ENCODE peak calls at places on chromosomes 12 and 14, in seven cellular contexts. X is K562, L is HepG2, J is GM12892, B is SK-N-SH, A is GM12878, N is H1. C is an unnamed sample.
A peak's percentile ranks its signal among the peaks of the same experiment; 100 is the strongest.

GRCh38 chr12:65911321-65911720 is 87.0 kb downstream of the HMGA2 start:
- DNase-seq in X (no peak), L (no peak), J (no peak), B (no peak), A (no peak), N (no peak), C (no peak)

GRCh38 chr12:76010732-76011458 is 20.7 kb downstream of the PHLDA1 start:
- DNase-seq in X (no peak), L (peak; percentile 81), J (no peak), B (no peak), A (no peak), N (no peak), C (no peak)

GRCh38 chr12:638948-639557 is 24.2 kb downstream of the NINJ2 start:
- DNase-seq in X (no peak), L (no peak), J (no peak), B (no peak), A (no peak), N (no peak), C (no peak)

GRCh38 chr14:39763402-39763890 is 331.2 kb upstream of the FBXO33 start:
- DNase-seq in X (no peak), L (no peak), J (no peak), B (no peak), A (peak; percentile 7), N (no peak), C (no peak)

GRCh38 chr12:49767333-49767732 is 26.0 kb downstream of the TMBIM6 start:
- DNase-seq in X (no peak), L (no peak), J (no peak), B (no peak), A (no peak), N (no peak), C (no peak)

GRCh38 chr14:105605501-105606304 is 79.3 kb downstream of the TMEM121 start:
- DNase-seq in X (no peak), L (no peak), J (no peak), B (no peak), A (no peak), N (no peak), C (no peak)

GRCh38 chr12:3106564-3106963 is 29.4 kb downstream of the TSPAN9 start:
- DNase-seq in X (no peak), L (no peak), J (no peak), B (no peak), A (no peak), N (no peak), C (no peak)

GRCh38 chr12:29681996-29682534 is 101.7 kb downstream of the TMTC1 start:
- DNase-seq in X (no peak), L (no peak), J (no peak), B (no peak), A (no peak), N (no peak), C (no peak)

GRCh38 chr14:40859065-40859464 is 747.6 kb upstream of the LRFN5 start:
- DNase-seq in X (no peak), L (no peak), J (no peak), B (no peak), A (no peak), N (no peak), C (no peak)

GRCh38 chr12:28057856-28058615 is 85.5 kb upstream of the PTHLH start:
- DNase-seq in X (no peak), L (no peak), J (no peak), B (no peak), A (peak; percentile 17), N (no peak), C (no peak)

GRCh38 chr12:96397756-96398421 is 2.4 kb downstream of the CDK17 start:
- DNase-seq in X (no peak), L (no peak), J (no peak), B (no peak), A (no peak), N (no peak), C (no peak)

GRCh38 chr12:57109207-57110160 is 1.7 kb downstream of the STAT6 start:
- DNase-seq in X (peak; percentile 3), L (no peak), J (peak; percentile 6), B (peak; percentile 3), A (no peak), N (no peak), C (no peak)

GRCh38 chr12:95118138-95118787 is 44.8 kb upstream of the NR2C1 start:
- DNase-seq in X (no peak), L (peak; percentile 62), J (no peak), B (no peak), A (no peak), N (no peak), C (no peak)

GRCh38 chr12:130506844-130507243 is 169.2 kb downstream of the PIWIL1 start:
- DNase-seq in X (peak; percentile 54), L (no peak), J (no peak), B (no peak), A (no peak), N (no peak), C (no peak)

GRCh38 chr14:20412422-20412821 is 879 bp downstream of the TEP1 start:
- DNase-seq in X (no peak), L (no peak), J (no peak), B (no peak), A (peak; percentile 39), N (no peak), C (no peak)

GRCh38 chr12:94200069-94200468 is 51.7 kb downstream of the PLXNC1 start:
- DNase-seq in X (no peak), L (peak; percentile 76), J (no peak), B (no peak), A (no peak), N (no peak), C (no peak)

GRCh38 chr12:75650989-75651695 is 139.7 kb upstream of the KRR1 start:
- DNase-seq in X (no peak), L (no peak), J (no peak), B (peak; percentile 7), A (no peak), N (no peak), C (no peak)

GRCh38 chr12:15540025-15540424 is 217.7 kb downstream of the PTPRO start:
- DNase-seq in X (no peak), L (no peak), J (no peak), B (no peak), A (no peak), N (no peak), C (no peak)

DNA sequence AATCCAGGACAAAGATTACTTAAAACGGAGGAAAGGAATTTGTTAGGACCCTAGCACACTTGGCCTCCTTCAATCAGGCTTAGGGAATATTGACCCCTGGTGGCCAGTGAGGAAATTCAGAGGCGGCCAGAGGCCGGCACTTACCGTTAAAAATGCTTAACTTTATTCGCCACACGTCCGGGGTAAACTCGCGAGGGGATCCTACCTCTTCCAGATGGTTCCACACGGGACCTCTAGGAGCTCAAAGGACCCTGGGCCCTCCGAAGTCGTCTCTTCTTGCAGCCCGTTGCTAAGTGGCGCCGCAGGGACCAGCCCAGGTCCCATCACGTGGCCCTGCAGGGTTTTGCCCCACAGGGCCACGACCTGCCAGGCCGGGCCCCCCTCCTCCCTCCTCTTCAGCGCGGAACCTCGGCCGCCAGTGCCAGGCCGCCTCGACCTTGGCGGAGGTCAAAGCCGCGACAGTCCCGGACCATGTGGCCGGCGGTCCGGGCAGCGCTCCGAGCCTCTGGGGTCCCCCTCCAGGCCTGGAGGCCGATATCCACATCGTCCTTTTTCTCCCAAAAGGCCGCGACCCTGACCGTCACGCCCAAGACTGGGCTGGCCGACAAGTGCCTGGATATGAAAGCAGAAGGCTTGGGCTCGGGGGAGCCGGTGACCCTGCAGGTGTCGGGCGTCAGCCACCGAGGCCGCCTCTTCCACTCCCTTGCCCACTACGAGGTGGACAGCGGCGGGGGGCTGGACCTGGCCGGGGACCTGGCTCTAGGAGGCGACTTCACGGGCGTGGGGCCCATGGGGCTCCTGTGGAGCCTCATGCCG is 11.1 kb upstream of the DNAL1 start:
- DNase-seq in X (peak; percentile 38), L (peak; percentile 59), J (peak; percentile 49), B (peak; percentile 82), A (peak; percentile 48), N (no peak), C (peak; percentile 47)
- TF ChIP-seq TAF1 in X (no peak), L (no peak), J (no peak), B (no peak), A (no peak), N (no peak), C (no peak)

GRCh38 chr14:64649383-64649998 is 54.7 kb upstream of the PLEKHG3 start:
- DNase-seq in X (no peak), L (no peak), J (no peak), B (no peak), A (no peak), N (no peak), C (no peak)
- TF ChIP-seq POLR2AphosphoS5 in X (no peak), L (no peak), J (no peak), B (no peak), A (no peak), N (no peak), C (no peak)

GRCh38 chr14:34331728-34332623 is 130.1 kb downstream of the SPTSSA start:
- DNase-seq in X (peak; percentile 44), L (peak; percentile 95), J (peak; percentile 19), B (peak; percentile 68), A (peak; percentile 80), N (peak; percentile 29), C (no peak)
- TF ChIP-seq TAF1 in X (no peak), L (peak; percentile 74), J (no peak), B (no peak), A (no peak), N (no peak), C (no peak)

GRCh38 chr12:132083731-132084641 is 60.1 kb downstream of the DDX51 start:
- DNase-seq in X (peak; percentile 100), L (peak; percentile 91), J (peak; percentile 99), B (peak; percentile 100), A (peak; percentile 50), N (peak; percentile 78), C (peak; percentile 99)
- TF ChIP-seq POLR2AphosphoS5 in X (peak; percentile 87), L (peak; percentile 73), J (peak; percentile 89), B (peak; percentile 79), A (peak; percentile 91), N (peak; percentile 82), C (peak; percentile 93)

GRCh38 chr12:109617496-109617895 is 43.9 kb downstream of the MVK start:
- DNase-seq in X (no peak), L (no peak), J (no peak), B (no peak), A (no peak), N (no peak), C (no peak)
- TF ChIP-seq TAF1 in X (no peak), L (no peak), J (no peak), B (no peak), A (no peak), N (no peak), C (no peak)

DNA sequence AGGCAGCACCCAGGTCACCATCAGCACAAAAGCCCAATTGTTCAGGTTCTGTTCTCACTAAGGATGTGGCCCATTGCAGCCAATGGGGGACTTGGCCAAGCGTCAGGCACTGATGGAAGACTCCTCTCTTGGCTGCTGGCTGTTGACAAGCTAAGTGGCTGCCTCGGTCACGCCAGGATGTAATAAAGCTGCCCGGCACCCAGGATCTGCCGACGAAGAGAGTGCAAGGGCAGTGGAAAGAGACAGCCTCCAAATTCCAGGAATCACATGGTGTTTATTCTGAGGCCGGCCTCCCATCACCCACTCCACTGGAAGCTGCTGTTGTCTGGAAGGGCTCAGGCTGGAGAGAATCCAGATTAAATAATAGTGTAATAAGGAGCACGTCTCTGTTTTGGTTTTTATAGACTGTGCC is 451.8 kb upstream of the TBX3 start:
- DNase-seq in X (no peak), L (no peak), J (no peak), B (no peak), A (no peak), N (no peak), C (no peak)
- TF ChIP-seq POLR2AphosphoS5 in X (no peak), L (no peak), J (no peak), B (no peak), A (no peak), N (no peak), C (no peak)

C was measured in GM12891.